ENCODE peak calls at places on chromosomes 5 and 9, in nine cellular contexts. X, T, R, W, N, M, U, P and F are unnamed samples.

GRCh38 chr5:178416919-178417318 is 173.3 kb downstream of the COL23A1 start:
- DNase-seq in M (no peak), R (no peak), N (no peak), U (peak), W (no peak), T (no peak), X (peak), P (no peak), F (peak)

GRCh38 chr5:62732677-62733121 is 154.1 kb downstream of the LRRC70 start:
- DNase-seq in M (no peak), R (no peak), P (no peak), W (no peak), N (no peak), X (no peak), U (no peak), T (no peak), F (peak)

GRCh38 chr9:135980926-135981630 is 19.9 kb upstream of the UBAC1 start:
- DNase-seq in R (no peak), P (no peak), N (no peak), U (no peak), T (no peak), M (peak), W (no peak), X (no peak), F (no peak)

GRCh38 chr9:13673348-13673747 is 393.9 kb upstream of the MPDZ start:
- DNase-seq in W (no peak), X (no peak), M (no peak), N (no peak), R (no peak), T (no peak), P (no peak), U (no peak), F (no peak)

GRCh38 chr9:89497978-89498844 is at the start of gene SEMA4D:
- DNase-seq in U (peak), P (peak), R (no peak), N (peak), M (peak), T (peak), X (peak), W (peak), F (peak)

GRCh38 chr9:34333836-34334235 is 4.5 kb downstream of the NUDT2 start:
- DNase-seq in P (no peak), N (no peak), U (no peak), M (no peak), T (no peak), W (no peak), R (no peak), X (no peak), F (no peak)

GRCh38 chr9:98907055-98907454 is 36.7 kb upstream of the COL15A1 start:
- DNase-seq in N (no peak), R (no peak), W (no peak), T (no peak), U (no peak), X (no peak), P (no peak), M (no peak), F (no peak)

GRCh38 chr5:160379485-160379884 is 9.1 kb upstream of the C1QTNF2 start:
- DNase-seq in R (no peak), X (no peak), U (no peak), N (no peak), P (no peak), M (no peak), W (no peak), T (no peak), F (no peak)

GRCh38 chr9:120439147-120439546 is 140.8 kb downstream of the CDK5RAP2 start:
- DNase-seq in R (no peak), P (peak), M (no peak), U (no peak), N (no peak), T (peak), X (peak), W (peak), F (no peak)

GRCh38 chr5:133245191-133246052 is 193.6 kb downstream of the HSPA4 start:
- DNase-seq in T (no peak), P (peak), R (no peak), W (peak), X (peak), U (peak), M (no peak), N (no peak), F (peak)

GRCh38 chr5:174790906-174791305 is 66.5 kb downstream of the MSX2 start:
- DNase-seq in P (no peak), N (no peak), U (no peak), R (no peak), W (no peak), T (no peak), X (no peak), M (no peak), F (no peak)